ENCODE peak calls at places on chromosomes 3 and 15, in four cellular contexts. One of them, this sample, is unnamed.

GRCh38 chr15:73368301-73369072 is at the start of gene HCN4:
- DNase-seq in activated CD4-positive, alpha-beta T cell treated with anti-CD3 and anti-CD28 coated beads for 36 hours: no peak
- DNase-seq in IMR-90: no peak
- DNase-seq in HS-5: no peak
- DNase-seq in this sample: no peak

GRCh38 chr3:129626744-129627349 is 20.4 kb upstream of the PLXND1 start:
- DNase-seq in IMR-90: peak
- DNase-seq in activated CD4-positive, alpha-beta T cell treated with anti-CD3 and anti-CD28 coated beads for 36 hours: peak
- DNase-seq in HS-5: peak
- DNase-seq in this sample: peak

GRCh38 chr3:178966299-178967183 is 105.1 kb downstream of the ZMAT3 start:
- DNase-seq in IMR-90: peak
- DNase-seq in activated CD4-positive, alpha-beta T cell treated with anti-CD3 and anti-CD28 coated beads for 36 hours: no peak
- DNase-seq in HS-5: peak
- DNase-seq in this sample: no peak

GRCh38 chr3:188170461-188171459 is 16.8 kb downstream of the LPP start:
- DNase-seq in activated CD4-positive, alpha-beta T cell treated with anti-CD3 and anti-CD28 coated beads for 36 hours: peak
- DNase-seq in HS-5: no peak
- DNase-seq in IMR-90: no peak
- DNase-seq in this sample: no peak

GRCh38 chr3:194245474-194245873 is 105.7 kb downstream of the CPN2 start:
- DNase-seq in IMR-90: no peak
- DNase-seq in activated CD4-positive, alpha-beta T cell treated with anti-CD3 and anti-CD28 coated beads for 36 hours: no peak
- DNase-seq in HS-5: no peak
- DNase-seq in this sample: no peak

GRCh38 chr3:104397713-104398112 is 969.0 kb upstream of the ALCAM start:
- DNase-seq in activated CD4-positive, alpha-beta T cell treated with anti-CD3 and anti-CD28 coated beads for 36 hours: no peak
- DNase-seq in IMR-90: no peak
- DNase-seq in HS-5: no peak
- DNase-seq in this sample: no peak

GRCh38 chr3:11582123-11582968 is 61.4 kb downstream of the VGLL4 start:
- DNase-seq in activated CD4-positive, alpha-beta T cell treated with anti-CD3 and anti-CD28 coated beads for 36 hours: peak
- DNase-seq in HS-5: no peak
- DNase-seq in IMR-90: peak
- DNase-seq in this sample: peak

GRCh38 chr3:30616347-30617027 is 10.1 kb downstream of the TGFBR2 start:
- DNase-seq in HS-5: no peak
- DNase-seq in IMR-90: no peak
- DNase-seq in activated CD4-positive, alpha-beta T cell treated with anti-CD3 and anti-CD28 coated beads for 36 hours: no peak
- DNase-seq in this sample: no peak

GRCh38 chr15:63191895-63192603 is 2.6 kb downstream of the RAB8B start:
- DNase-seq in IMR-90: no peak
- DNase-seq in activated CD4-positive, alpha-beta T cell treated with anti-CD3 and anti-CD28 coated beads for 36 hours: peak
- DNase-seq in HS-5: no peak
- DNase-seq in this sample: no peak

GRCh38 chr15:73924258-73924921 is 1.9 kb upstream of the LOXL1 start:
- DNase-seq in HS-5: peak
- DNase-seq in IMR-90: peak
- DNase-seq in activated CD4-positive, alpha-beta T cell treated with anti-CD3 and anti-CD28 coated beads for 36 hours: peak
- DNase-seq in this sample: peak